ENCODE peak calls at places on chromosomes 1 and 21, in six cellular contexts. One of them, this sample, is unnamed.

GRCh38 chr1:218312509-218312908 is 27.4 kb downstream of the RRP15 start:
- DNase-seq in GM13977: no peak
- DNase-seq in hepatocyte: no peak
- DNase-seq in coronary artery: no peak
- DNase-seq in AG04450: no peak
- DNase-seq in mucosa of descending colon: no peak
- DNase-seq in this sample: no peak

GRCh38 chr21:31872452-31873274 is at the start of gene HUNK:
- DNase-seq in hepatocyte: peak
- DNase-seq in GM13977: peak
- DNase-seq in AG04450: no peak
- DNase-seq in mucosa of descending colon: peak
- DNase-seq in coronary artery: peak
- DNase-seq in this sample: no peak

GRCh38 chr1:219227731-219228419 is 54.2 kb downstream of the LYPLAL1 start:
- DNase-seq in AG04450: no peak
- DNase-seq in GM13977: no peak
- DNase-seq in mucosa of descending colon: no peak
- DNase-seq in hepatocyte: no peak
- DNase-seq in coronary artery: no peak
- DNase-seq in this sample: no peak

GRCh38 chr1:6237093-6237492 is 1.3 kb upstream of the ICMT start:
- DNase-seq in mucosa of descending colon: no peak
- DNase-seq in hepatocyte: no peak
- DNase-seq in coronary artery: no peak
- DNase-seq in GM13977: no peak
- DNase-seq in AG04450: no peak
- DNase-seq in this sample: no peak

GRCh38 chr1:229035054-229035747 is 235.7 kb upstream of the RAB4A start:
- DNase-seq in coronary artery: no peak
- DNase-seq in mucosa of descending colon: no peak
- DNase-seq in GM13977: peak
- DNase-seq in AG04450: no peak
- DNase-seq in hepatocyte: no peak
- DNase-seq in this sample: no peak

GRCh38 chr1:54398963-54399528 is 7.1 kb downstream of the SSBP3 start:
- DNase-seq in AG04450: no peak
- DNase-seq in GM13977: no peak
- DNase-seq in hepatocyte: no peak
- DNase-seq in mucosa of descending colon: no peak
- DNase-seq in coronary artery: no peak
- DNase-seq in this sample: no peak

GRCh38 chr1:1921901-1922753 is 3.0 kb upstream of the TMEM52 start:
- DNase-seq in hepatocyte: peak
- DNase-seq in coronary artery: no peak
- DNase-seq in AG04450: no peak
- DNase-seq in mucosa of descending colon: no peak
- DNase-seq in GM13977: no peak
- DNase-seq in this sample: no peak

GRCh38 chr21:29125199-29125598 is 5.2 kb upstream of the MAP3K7CL start:
- DNase-seq in GM13977: peak
- DNase-seq in mucosa of descending colon: no peak
- DNase-seq in AG04450: no peak
- DNase-seq in coronary artery: no peak
- DNase-seq in hepatocyte: no peak
- DNase-seq in this sample: no peak

GRCh38 chr21:33259995-33260394 is 6.2 kb upstream of the IL10RB start:
- DNase-seq in GM13977: no peak
- DNase-seq in coronary artery: no peak
- DNase-seq in AG04450: no peak
- DNase-seq in mucosa of descending colon: no peak
- DNase-seq in hepatocyte: no peak
- DNase-seq in this sample: peak

GRCh38 chr1:119316870-119317416 is 51.6 kb upstream of the HAO2 start:
- DNase-seq in AG04450: no peak
- DNase-seq in GM13977: no peak
- DNase-seq in coronary artery: no peak
- DNase-seq in mucosa of descending colon: no peak
- DNase-seq in hepatocyte: no peak
- DNase-seq in this sample: no peak

GRCh38 chr1:193054169-193054675 is 4.9 kb downstream of the UCHL5 start:
- DNase-seq in hepatocyte: no peak
- DNase-seq in coronary artery: no peak
- DNase-seq in AG04450: no peak
- DNase-seq in mucosa of descending colon: no peak
- DNase-seq in GM13977: no peak
- DNase-seq in this sample: no peak

GRCh38 chr1:193060938-193061337 is 1.5 kb downstream of the RO60 start:
- DNase-seq in coronary artery: no peak
- DNase-seq in GM13977: no peak
- DNase-seq in AG04450: no peak
- DNase-seq in mucosa of descending colon: no peak
- DNase-seq in hepatocyte: peak
- DNase-seq in this sample: no peak

GRCh38 chr1:193062698-193063463 is 3.5 kb downstream of the RO60 start:
- DNase-seq in GM13977: no peak
- DNase-seq in mucosa of descending colon: no peak
- DNase-seq in AG04450: no peak
- DNase-seq in hepatocyte: no peak
- DNase-seq in coronary artery: no peak
- DNase-seq in this sample: no peak

GRCh38 chr1:193058529-193059281 is 455 bp downstream of the UCHL5 start:
- DNase-seq in AG04450: no peak
- DNase-seq in coronary artery: peak
- DNase-seq in mucosa of descending colon: peak
- DNase-seq in GM13977: peak
- DNase-seq in hepatocyte: peak
- DNase-seq in this sample: no peak

GRCh38 chr1:193059282-193060225 is at the start of the genes RO60 and UCHL5:
- DNase-seq in GM13977: peak
- DNase-seq in mucosa of descending colon: peak
- DNase-seq in hepatocyte: peak
- DNase-seq in coronary artery: peak
- DNase-seq in AG04450: peak
- DNase-seq in this sample: peak
- TF ChIP-seq CTCF in GM13977: peak
- TF ChIP-seq CTCF in mucosa of descending colon: no peak
- TF ChIP-seq CTCF in hepatocyte: no peak
- TF ChIP-seq CTCF in coronary artery: no peak
- TF ChIP-seq CTCF in AG04450: no peak
- TF ChIP-seq CTCF in this sample: no peak

GRCh38 chr1:45508295-45509151 is 8.4 kb downstream of the MMACHC start:
- DNase-seq in GM13977: no peak
- DNase-seq in mucosa of descending colon: no peak
- DNase-seq in AG04450: no peak
- DNase-seq in hepatocyte: no peak
- DNase-seq in coronary artery: no peak
- DNase-seq in this sample: no peak
- TF ChIP-seq CTCF in GM13977: no peak
- TF ChIP-seq CTCF in mucosa of descending colon: no peak
- TF ChIP-seq CTCF in AG04450: peak
- TF ChIP-seq CTCF in hepatocyte: no peak
- TF ChIP-seq CTCF in coronary artery: no peak
- TF ChIP-seq CTCF in this sample: no peak

GRCh38 chr1:158112994-158113758 is 67.5 kb upstream of the CD1D start:
- DNase-seq in mucosa of descending colon: no peak
- DNase-seq in GM13977: peak
- DNase-seq in AG04450: no peak
- DNase-seq in coronary artery: peak
- DNase-seq in hepatocyte: peak
- DNase-seq in this sample: no peak
- TF ChIP-seq CTCF in mucosa of descending colon: no peak
- TF ChIP-seq CTCF in GM13977: peak
- TF ChIP-seq CTCF in AG04450: peak
- TF ChIP-seq CTCF in coronary artery: no peak
- TF ChIP-seq CTCF in hepatocyte: peak
- TF ChIP-seq CTCF in this sample: peak

GRCh38 chr1:39157304-39157703 is 47.2 kb upstream of the MACF1 start:
- DNase-seq in GM13977: no peak
- DNase-seq in mucosa of descending colon: no peak
- DNase-seq in hepatocyte: no peak
- DNase-seq in AG04450: no peak
- DNase-seq in coronary artery: no peak
- DNase-seq in this sample: no peak

GRCh38 chr1:39160703-39161102 is 43.8 kb upstream of the MACF1 start:
- DNase-seq in mucosa of descending colon: no peak
- DNase-seq in GM13977: no peak
- DNase-seq in hepatocyte: no peak
- DNase-seq in AG04450: no peak
- DNase-seq in coronary artery: no peak
- DNase-seq in this sample: no peak

GRCh38 chr1:39159224-39160036 is 45.1 kb upstream of the MACF1 start:
- DNase-seq in hepatocyte: peak
- DNase-seq in GM13977: no peak
- DNase-seq in mucosa of descending colon: peak
- DNase-seq in AG04450: no peak
- DNase-seq in coronary artery: no peak
- DNase-seq in this sample: no peak

GRCh38 chr1:39154553-39155361 is 49.7 kb upstream of the MACF1 start:
- DNase-seq in mucosa of descending colon: no peak
- DNase-seq in hepatocyte: peak
- DNase-seq in AG04450: peak
- DNase-seq in coronary artery: peak
- DNase-seq in GM13977: no peak
- DNase-seq in this sample: no peak

GRCh38 chr1:39158330-39159086 is 46.0 kb upstream of the MACF1 start:
- DNase-seq in GM13977: no peak
- DNase-seq in coronary artery: no peak
- DNase-seq in AG04450: no peak
- DNase-seq in hepatocyte: peak
- DNase-seq in mucosa of descending colon: peak
- DNase-seq in this sample: no peak
- TF ChIP-seq CTCF in GM13977: no peak
- TF ChIP-seq CTCF in coronary artery: no peak
- TF ChIP-seq CTCF in AG04450: peak
- TF ChIP-seq CTCF in hepatocyte: no peak
- TF ChIP-seq CTCF in mucosa of descending colon: no peak
- TF ChIP-seq CTCF in this sample: peak

GRCh38 chr1:28552482-28553228 is at the start of gene TRNAU1AP:
- DNase-seq in hepatocyte: peak
- DNase-seq in mucosa of descending colon: peak
- DNase-seq in AG04450: peak
- DNase-seq in coronary artery: peak
- DNase-seq in GM13977: peak
- DNase-seq in this sample: peak
- TF ChIP-seq CTCF in hepatocyte: peak
- TF ChIP-seq CTCF in mucosa of descending colon: no peak
- TF ChIP-seq CTCF in AG04450: no peak
- TF ChIP-seq CTCF in coronary artery: no peak
- TF ChIP-seq CTCF in GM13977: no peak
- TF ChIP-seq CTCF in this sample: no peak

DNA sequence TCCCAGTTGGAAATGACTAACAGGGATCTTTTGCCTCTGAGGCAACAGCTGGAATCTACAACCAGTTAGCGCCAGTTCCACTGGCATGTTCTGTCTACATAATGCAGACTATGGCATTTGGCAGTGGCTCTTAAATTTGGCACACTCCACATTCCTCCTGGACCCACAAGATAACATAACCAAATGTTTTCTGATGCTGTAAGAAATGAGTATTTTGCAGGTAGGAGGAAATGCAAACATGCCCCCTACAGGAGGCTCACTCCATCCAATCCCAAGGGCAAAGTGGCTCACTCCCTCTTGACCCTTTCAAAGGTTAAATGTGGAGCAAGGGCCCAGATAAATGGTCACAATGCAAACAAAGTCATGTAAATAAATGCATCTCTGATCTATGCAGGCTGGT is 129.2 kb upstream of the PROX1 start:
- DNase-seq in hepatocyte: no peak
- DNase-seq in mucosa of descending colon: no peak
- DNase-seq in GM13977: no peak
- DNase-seq in coronary artery: no peak
- DNase-seq in AG04450: no peak
- DNase-seq in this sample: no peak
- TF ChIP-seq CTCF in hepatocyte: no peak
- TF ChIP-seq CTCF in mucosa of descending colon: no peak
- TF ChIP-seq CTCF in GM13977: no peak
- TF ChIP-seq CTCF in coronary artery: no peak
- TF ChIP-seq CTCF in AG04450: no peak
- TF ChIP-seq CTCF in this sample: no peak

GRCh38 chr1:155078496-155079209 is at the start of gene EFNA3:
- DNase-seq in GM13977: peak
- DNase-seq in hepatocyte: peak
- DNase-seq in mucosa of descending colon: peak
- DNase-seq in AG04450: no peak
- DNase-seq in coronary artery: no peak
- DNase-seq in this sample: no peak
- TF ChIP-seq CTCF in GM13977: no peak
- TF ChIP-seq CTCF in hepatocyte: no peak
- TF ChIP-seq CTCF in mucosa of descending colon: no peak
- TF ChIP-seq CTCF in AG04450: no peak
- TF ChIP-seq CTCF in coronary artery: no peak
- TF ChIP-seq CTCF in this sample: no peak

This sample was measured in osteocyte.